ENCODE peak calls at places on chromosomes 7 and 10, in six cellular contexts. L is H1, O is GM12878, M is SK-N-SH, N is K562, R is HepG2. I is an unnamed sample.

GRCh38 chr10:115525141-115525540 is 432.0 kb downstream of the ATRNL1 start:
- DNase-seq in O (no peak), N (no peak), R (no peak), M (no peak), L (no peak), I (no peak)

GRCh38 chr7:155277385-155277994 is 20.2 kb upstream of the INSIG1 start:
- DNase-seq in N (no peak), R (no peak), L (no peak), M (no peak), O (no peak), I (no peak)

GRCh38 chr7:116501425-116502167 is 2.1 kb downstream of the CAV2 start:
- DNase-seq in N (peak), O (no peak), R (no peak), L (no peak), M (no peak), I (no peak)

GRCh38 chr7:5766321-5766761 is 15.1 kb downstream of the RNF216 start:
- DNase-seq in L (no peak), O (no peak), N (no peak), R (no peak), M (no peak), I (no peak)

GRCh38 chr10:75461672-75462649 is 30.5 kb downstream of the LRMDA start:
- DNase-seq in L (no peak), O (no peak), N (no peak), M (no peak), R (no peak), I (no peak)

GRCh38 chr10:43225787-43226153 is 41.1 kb downstream of the RASGEF1A start:
- DNase-seq in O (no peak), N (no peak), R (no peak), M (no peak), L (no peak), I (no peak)

GRCh38 chr10:114708717-114709352 is 50.8 kb upstream of the ABLIM1 start:
- DNase-seq in N (no peak), M (no peak), L (no peak), R (peak), O (no peak), I (no peak)

GRCh38 chr7:93632371-93632770 is 57.8 kb upstream of the CALCR start:
- DNase-seq in N (no peak), L (no peak), M (no peak), O (no peak), R (no peak), I (no peak)

GRCh38 chr10:99708428-99709010 is 23.4 kb downstream of the COX15 start:
- DNase-seq in O (no peak), L (no peak), R (no peak), N (no peak), M (no peak), I (no peak)

GRCh38 chr10:128567561-128567960 is 441.3 kb upstream of the MKI67 start:
- DNase-seq in L (no peak), R (no peak), N (no peak), O (no peak), M (no peak), I (no peak)

GRCh38 chr7:28161319-28161718 is 19.3 kb downstream of the JAZF1 start:
- DNase-seq in O (no peak), N (no peak), R (no peak), M (no peak), L (no peak), I (no peak)

GRCh38 chr7:28165971-28166955 is 14.3 kb downstream of the JAZF1 start:
- DNase-seq in L (no peak), M (no peak), R (no peak), N (no peak), O (no peak), I (no peak)

GRCh38 chr7:28165221-28165807 is 15.3 kb downstream of the JAZF1 start:
- DNase-seq in L (no peak), R (no peak), O (no peak), N (no peak), M (no peak), I (no peak)

GRCh38 chr7:28166982-28167715 is 13.4 kb downstream of the JAZF1 start:
- DNase-seq in L (no peak), R (no peak), O (no peak), N (no peak), M (no peak), I (no peak)

GRCh38 chr7:28163955-28164354 is 16.6 kb downstream of the JAZF1 start:
- DNase-seq in M (no peak), O (no peak), R (no peak), N (no peak), L (no peak), I (no peak)
- TF ChIP-seq GABPA in M (no peak), O (no peak), R (no peak), N (no peak), L (no peak), I (no peak)

GRCh38 chr7:99040104-99040958 is 103.6 kb downstream of the SMURF1 start:
- DNase-seq in N (peak), R (peak), L (peak), M (peak), O (peak), I (peak)

GRCh38 chr7:99039384-99039891 is 104.5 kb downstream of the SMURF1 start:
- DNase-seq in R (no peak), N (no peak), L (no peak), M (no peak), O (no peak), I (no peak)

GRCh38 chr7:99041526-99041925 is 102.4 kb downstream of the SMURF1 start:
- DNase-seq in N (no peak), L (no peak), O (no peak), R (peak), M (no peak), I (no peak)

GRCh38 chr7:99046722-99047121 is 97.2 kb downstream of the SMURF1 start:
- DNase-seq in M (no peak), O (no peak), L (no peak), R (no peak), N (no peak), I (no peak)

DNA sequence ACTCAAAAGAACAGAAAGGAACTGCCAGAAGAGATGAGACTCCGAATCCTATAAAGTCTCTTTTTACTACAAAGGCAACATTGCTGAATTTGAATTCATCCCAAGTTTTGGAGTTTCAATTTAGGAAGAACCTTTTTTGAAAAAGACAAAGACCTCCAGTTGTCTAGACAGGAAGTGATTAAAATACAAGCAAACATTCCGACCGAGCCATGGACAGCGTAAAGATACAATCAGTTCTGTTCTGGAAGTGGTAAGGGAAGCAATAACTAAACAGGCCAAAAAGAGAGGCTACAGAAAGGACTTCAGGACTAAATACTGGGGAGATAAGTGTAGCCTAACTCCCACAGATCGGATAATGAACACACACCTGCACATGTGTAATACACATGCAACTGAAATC is 101.0 kb downstream of the SMURF1 start:
- DNase-seq in O (no peak), R (peak), N (no peak), L (no peak), M (peak), I (no peak)
- TF ChIP-seq POLR2AphosphoS5 in O (no peak), R (no peak), N (no peak), L (no peak), M (no peak), I (no peak)

DNA sequence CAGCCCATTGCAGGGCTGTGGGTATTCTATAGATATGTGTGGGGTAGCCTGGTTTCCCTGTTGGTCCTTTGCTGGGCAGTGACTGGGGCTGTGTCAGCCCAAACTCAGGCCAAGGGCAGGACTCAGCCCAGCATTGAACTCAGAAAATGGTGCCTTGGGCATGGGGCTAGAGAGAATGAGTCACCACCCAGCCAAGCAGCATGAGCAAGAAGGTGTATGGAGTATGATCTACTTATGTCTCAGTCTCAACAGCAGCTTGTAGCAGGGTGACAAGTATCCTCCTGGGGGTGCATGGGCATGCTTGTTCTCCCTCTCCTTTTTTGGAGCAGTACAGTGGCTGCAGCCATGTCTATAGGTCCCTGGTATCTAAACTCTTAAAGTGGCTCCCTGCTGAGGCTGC is 32.0 kb downstream of the STK31 start:
- DNase-seq in L (no peak), R (no peak), M (no peak), N (no peak), O (no peak), I (no peak)
- TF ChIP-seq GABPA in L (no peak), R (no peak), M (no peak), N (no peak), O (no peak), I (no peak)

GRCh38 chr7:131011976-131012375 is 278.0 kb upstream of the KLF14 start:
- DNase-seq in N (no peak), O (no peak), M (no peak), L (no peak), R (no peak), I (peak)
- TF ChIP-seq POLR2AphosphoS5 in N (no peak), O (no peak), M (peak), L (no peak), R (no peak), I (no peak)

GRCh38 chr7:101119876-101120275 is 7.0 kb upstream of the SERPINE1 start:
- DNase-seq in O (no peak), L (no peak), R (no peak), M (no peak), N (no peak), I (no peak)
- TF ChIP-seq GABPA in O (no peak), L (no peak), R (no peak), M (no peak), N (no peak), I (no peak)

GRCh38 chr10:77563638-77564270 is 73.9 kb downstream of the KCNMA1 start:
- DNase-seq in L (no peak), O (no peak), M (no peak), R (no peak), N (no peak), I (no peak)

GRCh38 chr10:77556990-77557601 is 80.5 kb downstream of the KCNMA1 start:
- DNase-seq in N (no peak), M (no peak), L (no peak), O (no peak), R (no peak), I (no peak)

GRCh38 chr10:77560471-77560870 is 77.1 kb downstream of the KCNMA1 start:
- DNase-seq in L (no peak), M (no peak), O (no peak), R (no peak), N (no peak), I (no peak)

GRCh38 chr10:77562742-77563141 is 74.9 kb downstream of the KCNMA1 start:
- DNase-seq in O (no peak), L (no peak), M (no peak), N (no peak), R (no peak), I (no peak)

GRCh38 chr10:77560052-77560451 is 77.6 kb downstream of the KCNMA1 start:
- DNase-seq in M (no peak), R (no peak), L (no peak), N (no peak), O (no peak), I (no peak)
- TF ChIP-seq POLR2AphosphoS5 in M (no peak), R (no peak), L (no peak), N (no peak), O (no peak), I (no peak)

DNA sequence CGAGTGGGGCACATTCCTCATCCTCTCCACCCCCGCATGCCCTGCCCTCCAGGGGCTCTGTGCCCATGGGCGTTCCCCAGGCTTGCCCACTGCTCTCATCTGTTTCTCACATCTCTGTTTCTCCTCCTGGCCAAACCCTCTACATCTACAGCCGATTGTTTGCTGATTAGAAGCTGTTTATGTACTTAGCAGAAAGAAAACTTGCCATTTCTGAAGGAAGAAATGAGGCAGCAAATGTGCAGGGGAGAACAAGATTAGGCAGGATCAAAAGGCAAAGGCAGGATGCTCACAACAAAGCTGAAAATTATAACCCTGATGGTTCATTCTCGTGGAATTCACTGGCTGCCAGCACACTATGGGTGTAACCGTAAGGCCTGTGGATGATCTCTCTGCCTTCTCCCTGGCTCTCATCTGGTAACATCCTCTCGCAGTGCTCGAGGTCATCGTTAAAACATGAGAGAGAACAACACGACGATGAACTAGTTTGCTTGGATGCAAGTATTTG is 111.6 kb upstream of the KLF14 start:
- DNase-seq in R (no peak), L (no peak), O (no peak), M (no peak), N (no peak), I (no peak)
- TF ChIP-seq GABPA in R (no peak), L (no peak), O (no peak), M (no peak), N (no peak), I (no peak)

GRCh38 chr10:125054216-125054615 is 106.1 kb downstream of the CTBP2 start:
- DNase-seq in R (no peak), M (no peak), O (no peak), L (no peak), N (peak), I (no peak)

GRCh38 chr10:125052146-125052545 is 108.2 kb downstream of the CTBP2 start:
- DNase-seq in M (no peak), N (peak), R (no peak), O (no peak), L (no peak), I (no peak)

GRCh38 chr10:125056161-125057132 is 103.9 kb downstream of the CTBP2 start:
- DNase-seq in R (no peak), M (no peak), O (no peak), N (peak), L (no peak), I (no peak)

GRCh38 chr10:125057158-125058001 is 103.0 kb downstream of the CTBP2 start:
- DNase-seq in R (no peak), O (no peak), M (peak), L (no peak), N (peak), I (peak)

DNA sequence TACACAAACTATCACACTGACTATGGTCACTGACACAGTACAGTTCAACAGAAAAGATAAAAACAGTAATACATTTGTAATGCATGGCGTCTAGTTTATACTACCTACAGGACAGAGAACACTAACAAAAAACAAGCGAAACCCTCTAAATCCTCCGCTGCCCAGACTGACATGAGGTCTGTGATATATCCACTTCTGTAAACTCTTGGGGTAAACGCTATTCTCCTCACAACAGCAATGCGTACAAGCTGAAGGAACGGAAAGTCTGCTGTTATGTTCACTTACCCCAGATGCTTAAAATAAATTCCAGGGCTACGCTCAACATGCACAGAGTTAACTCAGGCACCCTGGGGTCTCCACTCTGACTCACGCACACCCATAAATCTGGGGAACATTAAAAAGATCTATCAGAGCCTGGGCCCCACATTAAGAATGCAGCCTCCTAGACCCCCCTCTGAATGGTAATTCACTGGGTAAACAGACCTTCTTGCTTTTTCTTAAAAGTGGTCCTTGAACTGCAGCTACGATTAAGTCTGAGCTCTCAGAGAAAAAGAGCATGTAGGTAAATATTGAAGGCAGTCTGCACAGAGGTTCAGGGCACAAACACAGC is 105.6 kb downstream of the CTBP2 start:
- DNase-seq in R (no peak), L (no peak), M (no peak), O (no peak), N (peak), I (no peak)
- TF ChIP-seq POLR2AphosphoS5 in R (no peak), L (no peak), M (no peak), O (no peak), N (no peak), I (no peak)

GRCh38 chr10:132626761-132627735 is 89.5 kb downstream of the INPP5A start:
- DNase-seq in M (no peak), L (no peak), O (no peak), N (no peak), R (no peak), I (no peak)
- TF ChIP-seq GABPA in M (no peak), L (no peak), O (no peak), N (no peak), R (no peak), I (no peak)

GRCh38 chr7:98170944-98171343 is 40.3 kb upstream of the BHLHA15 start:
- DNase-seq in M (no peak), O (no peak), L (no peak), R (no peak), N (no peak), I (no peak)

GRCh38 chr7:98175260-98175604 is 36.0 kb upstream of the BHLHA15 start:
- DNase-seq in O (no peak), N (peak), R (no peak), M (no peak), L (no peak), I (no peak)

GRCh38 chr7:98177553-98177952 is 33.7 kb upstream of the BHLHA15 start:
- DNase-seq in R (no peak), L (no peak), M (no peak), O (no peak), N (no peak), I (no peak)

GRCh38 chr7:98171449-98171848 is 39.8 kb upstream of the BHLHA15 start:
- DNase-seq in M (no peak), O (no peak), L (no peak), R (no peak), N (no peak), I (no peak)

GRCh38 chr7:98174334-98175259 is 36.6 kb upstream of the BHLHA15 start:
- DNase-seq in O (no peak), L (no peak), R (no peak), N (no peak), M (no peak), I (no peak)
- TF ChIP-seq POLR2AphosphoS5 in O (no peak), L (no peak), R (no peak), N (peak), M (no peak), I (no peak)